ENCODE peak calls at places on chromosome 19, in five cellular contexts. G is Karpas-422; N is CD8-positive, alpha-beta T cell; Q is pancreas; Z is cardiac muscle cell. A is an unnamed sample.
A peak's percentile ranks its signal among the peaks of the same experiment; 100 is the strongest.

GRCh38 chr19:51407631-51408131 is 9.8 kb downstream of the SIGLEC10 start:
- DNase-seq in G (peak; percentile 97), N (no peak), Q (no peak), Z (peak; percentile 45), A (no peak)

GRCh38 chr19:2049741-2050348 is 1.2 kb downstream of the MKNK2 start:
- DNase-seq in G (peak; percentile 90), N (peak; percentile 67), Q (peak; percentile 94), Z (peak; percentile 54), A (peak; percentile 94)

GRCh38 chr19:3609779-3610719 is 3.4 kb upstream of the TBXA2R start:
- DNase-seq in G (no peak), N (no peak), Q (no peak), Z (no peak), A (no peak)

GRCh38 chr19:54561840-54562239 is 11.8 kb upstream of the LILRA2 start:
- DNase-seq in G (no peak), N (no peak), Q (no peak), Z (no peak), A (peak; percentile 49)

GRCh38 chr19:29320076-29320475 is 107.1 kb upstream of the UQCRFS1 start:
- DNase-seq in G (peak; percentile 65), N (no peak), Q (no peak), Z (no peak), A (no peak)

GRCh38 chr19:2523630-2524311 is 47.8 kb downstream of the GADD45B start:
- DNase-seq in G (no peak), N (no peak), Q (no peak), Z (no peak), A (no peak)

GRCh38 chr19:54921082-54921481 is 15.1 kb downstream of the NCR1 start:
- DNase-seq in G (no peak), N (no peak), Q (no peak), Z (no peak), A (no peak)

GRCh38 chr19:39645800-39646411 is 9.8 kb upstream of the LGALS16 start:
- DNase-seq in G (peak; percentile 81), N (no peak), Q (no peak), Z (peak; percentile 55), A (no peak)

GRCh38 chr19:32313866-32314265 is 31.5 kb upstream of the ZNF507 start:
- DNase-seq in G (no peak), N (no peak), Q (no peak), Z (no peak), A (no peak)

GRCh38 chr19:16969127-16969526 is 57.5 kb downstream of the CPAMD8 start:
- DNase-seq in G (peak; percentile 75), N (no peak), Q (no peak), Z (no peak), A (peak; percentile 3)

GRCh38 chr19:55603581-55604292 is 1.7 kb upstream of the ZNF865 start:
- DNase-seq in G (no peak), N (no peak), Q (no peak), Z (no peak), A (no peak)

GRCh38 chr19:18435185-18435841 is 2.6 kb downstream of the ISYNA1 start:
- DNase-seq in G (no peak), N (no peak), Q (no peak), Z (no peak), A (no peak)

GRCh38 chr19:42316223-42317211 is 3.4 kb downstream of the TMEM145 start:
- DNase-seq in G (peak; percentile 77), N (no peak), Q (no peak), Z (no peak), A (peak; percentile 80)

GRCh38 chr19:34188388-34188787 is 16.1 kb downstream of the LSM14A start:
- DNase-seq in G (no peak), N (no peak), Q (no peak), Z (no peak), A (no peak)

GRCh38 chr19:41785653-41786052 is 10.7 kb upstream of the CEACAM3 start:
- DNase-seq in G (peak; percentile 87), N (peak; percentile 71), Q (peak; percentile 45), Z (peak; percentile 52), A (peak; percentile 81)

GRCh38 chr19:4897146-4897545 is 5.5 kb downstream of the ARRDC5 start:
- DNase-seq in G (no peak), N (no peak), Q (no peak), Z (no peak), A (no peak)

GRCh38 chr19:32669205-32669785 is 5.7 kb downstream of the ANKRD27 start:
- DNase-seq in G (no peak), N (no peak), Q (no peak), Z (no peak), A (no peak)

GRCh38 chr19:7970716-7971448 is 27.4 kb upstream of the TIMM44 start:
- DNase-seq in G (peak; percentile 65), N (no peak), Q (no peak), Z (peak; percentile 71), A (no peak)

GRCh38 chr19:40717325-40717879 is 490 bp downstream of the ITPKC start:
- DNase-seq in G (no peak), N (no peak), Q (no peak), Z (no peak), A (peak; percentile 75)

GRCh38 chr19:45440259-45440638 is 16.5 kb upstream of the ERCC1 start:
- DNase-seq in G (peak; percentile 58), N (no peak), Q (no peak), Z (no peak), A (no peak)

GRCh38 chr19:4537953-4538600 is 1.8 kb downstream of the LRG1 start:
- DNase-seq in G (no peak), N (no peak), Q (no peak), Z (no peak), A (no peak)

GRCh38 chr19:15863272-15863671 is 34.6 kb downstream of the CYP4F2 start:
- DNase-seq in G (no peak), N (no peak), Q (no peak), Z (no peak), A (no peak)

GRCh38 chr19:49560358-49560900 is 19.9 kb downstream of the NOSIP start:
- DNase-seq in G (no peak), N (peak; percentile 58), Q (peak; percentile 67), Z (no peak), A (peak; percentile 73)

GRCh38 chr19:47097396-47098217 is 16.0 kb downstream of the ZC3H4 start:
- DNase-seq in G (no peak), N (no peak), Q (peak; percentile 39), Z (no peak), A (no peak)

GRCh38 chr19:28466107-28467045 is 746.6 kb downstream of the UQCRFS1 start:
- DNase-seq in G (peak; percentile 80), N (peak; percentile 73), Q (peak; percentile 68), Z (peak; percentile 76), A (peak; percentile 78)

GRCh38 chr19:40084948-40085347 is 5.8 kb downstream of the ZNF780A start:
- DNase-seq in G (no peak), N (no peak), Q (no peak), Z (no peak), A (no peak)

GRCh38 chr19:10885241-10886169 is 14.2 kb downstream of the CARM1 start:
- DNase-seq in G (no peak), N (no peak), Q (no peak), Z (no peak), A (no peak)

GRCh38 chr19:10887616-10888367 is 16.4 kb downstream of the CARM1 start:
- DNase-seq in G (peak; percentile 76), N (no peak), Q (no peak), Z (peak; percentile 45), A (no peak)

GRCh38 chr19:10882108-10882457 is 10.7 kb downstream of the CARM1 start:
- DNase-seq in G (no peak), N (no peak), Q (no peak), Z (peak; percentile 42), A (no peak)

GRCh38 chr19:10881403-10882107 is 10.2 kb downstream of the CARM1 start:
- DNase-seq in G (no peak), N (no peak), Q (no peak), Z (peak; percentile 64), A (no peak)

GRCh38 chr19:10884273-10884672 is 12.9 kb downstream of the CARM1 start:
- DNase-seq in G (no peak), N (no peak), Q (no peak), Z (peak; percentile 50), A (no peak)
- H3K4me1 ChIP-seq in G (peaks cover 57% of the 10 kb centered on the region), N (peaks cover under 1% of the 10 kb centered on the region), Q (no peaks in the 10 kb centered on the region), Z (peaks cover 66% of the 10 kb centered on the region), A (peaks cover 2% of the 10 kb centered on the region)

GRCh38 chr19:6767081-6767356 is 216 bp downstream of the SH2D3A start:
- DNase-seq in G (peak; percentile 73), N (no peak), Q (no peak), Z (no peak), A (no peak)
- H3K4me1 ChIP-seq in G (peaks cover 26% of the 10 kb centered on the region), N (peaks cover 38% of the 10 kb centered on the region), Q (peaks cover 8% of the 10 kb centered on the region), Z (no peaks in the 10 kb centered on the region), A (peaks cover 17% of the 10 kb centered on the region)

GRCh38 chr19:35316560-35316959 is 12.4 kb upstream of the CD22 start:
- DNase-seq in G (no peak), N (no peak), Q (no peak), Z (no peak), A (no peak)

GRCh38 chr19:35318679-35319448 is 10.1 kb upstream of the CD22 start:
- DNase-seq in G (no peak), N (no peak), Q (peak; percentile 27), Z (no peak), A (peak; percentile 84)

GRCh38 chr19:35314858-35315470 is 14.0 kb upstream of the CD22 start:
- DNase-seq in G (no peak), N (no peak), Q (no peak), Z (no peak), A (no peak)

GRCh38 chr19:35315883-35316282 is 13.1 kb upstream of the CD22 start:
- DNase-seq in G (peak; percentile 61), N (no peak), Q (no peak), Z (no peak), A (no peak)

DNA sequence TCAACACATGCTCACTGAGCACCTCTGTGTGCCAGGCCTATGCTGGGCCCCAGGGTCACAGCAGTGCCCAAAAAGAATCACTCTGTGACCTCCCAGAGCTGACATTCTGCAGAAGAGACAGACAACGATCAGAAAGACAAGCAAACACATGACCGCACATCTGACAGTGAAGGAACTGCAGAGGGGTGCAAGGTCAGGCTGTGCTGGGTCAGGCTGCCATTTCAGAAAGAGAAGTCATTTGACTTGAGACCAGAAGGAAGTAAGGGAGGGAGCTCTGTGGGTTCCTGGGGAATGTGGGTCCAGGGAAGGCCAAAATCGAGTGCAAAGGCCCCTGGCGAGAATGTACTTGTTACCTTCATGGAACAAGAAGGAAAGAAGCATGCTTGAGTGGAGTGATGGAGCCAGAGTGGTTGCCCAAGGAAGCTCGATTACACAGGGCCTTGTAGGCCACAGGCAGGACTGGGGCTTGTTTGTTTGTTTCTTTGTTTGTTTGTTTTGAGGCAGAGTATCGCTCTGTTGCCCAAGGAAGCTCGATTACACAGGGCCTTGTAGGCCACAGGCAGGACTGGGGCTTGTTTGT is 11.4 kb upstream of the CD22 start:
- DNase-seq in G (no peak), N (no peak), Q (no peak), Z (no peak), A (no peak)
- H3K4me1 ChIP-seq in G (peaks cover 41% of the 10 kb centered on the region), N (no peaks in the 10 kb centered on the region), Q (no peaks in the 10 kb centered on the region), Z (no peaks in the 10 kb centered on the region), A (peaks cover 13% of the 10 kb centered on the region)

GRCh38 chr19:13054605-13055212 is 47.9 kb downstream of the LYL1 start:
- DNase-seq in G (no peak), N (no peak), Q (no peak), Z (no peak), A (no peak)

GRCh38 chr19:13052447-13053232 is 50.0 kb downstream of the LYL1 start:
- DNase-seq in G (no peak), N (no peak), Q (no peak), Z (no peak), A (no peak)

GRCh38 chr19:13055213-13056051 is 47.2 kb downstream of the LYL1 start:
- DNase-seq in G (no peak), N (no peak), Q (peak; percentile 72), Z (no peak), A (peak; percentile 83)

GRCh38 chr19:13053238-13053637 is 49.4 kb downstream of the LYL1 start:
- DNase-seq in G (no peak), N (no peak), Q (no peak), Z (no peak), A (no peak)

GRCh38 chr19:13053761-13054604 is 48.7 kb downstream of the LYL1 start:
- DNase-seq in G (no peak), N (no peak), Q (peak; percentile 91), Z (peak; percentile 86), A (peak; percentile 90)
- H3K4me1 ChIP-seq in G (no peaks in the 10 kb centered on the region), N (peaks cover 7% of the 10 kb centered on the region), Q (peaks cover 20% of the 10 kb centered on the region), Z (peaks cover 33% of the 10 kb centered on the region), A (peaks cover 90% of the 10 kb centered on the region)